ENCODE peak calls at places on chromosomes 1 and 21, in six cellular contexts. P, D, V, B, T and K are unnamed samples.

GRCh38 chr1:24345334-24345733 is 26.2 kb downstream of the GRHL3 start:
- DNase-seq in V (no peak), T (no peak), P (no peak), D (no peak), B (no peak), K (no peak)

GRCh38 chr1:5374176-5374575 is 618.0 kb downstream of the NPHP4 start:
- DNase-seq in B (no peak), D (no peak), P (no peak), V (no peak), T (no peak), K (no peak)

GRCh38 chr1:20792177-20792576 is 5.1 kb upstream of the HP1BP3 start:
- DNase-seq in B (no peak), T (no peak), D (no peak), P (peak), V (no peak), K (no peak)

GRCh38 chr1:153032677-153033308 is 1.8 kb downstream of the SPRR1B start:
- DNase-seq in V (peak), D (no peak), T (no peak), B (peak), P (peak), K (no peak)

GRCh38 chr1:111961773-111962565 is 27.5 kb downstream of the KCND3 start:
- DNase-seq in V (no peak), D (no peak), B (no peak), P (no peak), T (no peak), K (no peak)

GRCh38 chr1:202158810-202159533 is 1.4 kb downstream of the PTPN7 start:
- DNase-seq in B (peak), V (peak), D (no peak), P (no peak), T (no peak), K (no peak)

GRCh38 chr1:51858892-51859291 is 19.6 kb downstream of the NRDC start:
- DNase-seq in B (no peak), P (no peak), D (no peak), T (no peak), V (no peak), K (no peak)

GRCh38 chr1:162215902-162216301 is 146.4 kb downstream of the NOS1AP start:
- DNase-seq in T (peak), P (no peak), V (no peak), D (no peak), B (no peak), K (no peak)

GRCh38 chr1:77200806-77201205 is 18.4 kb downstream of the PIGK start:
- DNase-seq in T (no peak), D (no peak), P (no peak), V (no peak), B (no peak), K (no peak)

GRCh38 chr1:39850606-39851216 is 32.6 kb downstream of the TRIT1 start:
- DNase-seq in B (no peak), T (no peak), V (no peak), P (no peak), D (no peak), K (no peak)

GRCh38 chr21:38349111-38349746 is 92.4 kb downstream of the KCNJ15 start:
- DNase-seq in D (no peak), T (no peak), P (peak), V (no peak), B (no peak), K (no peak)

GRCh38 chr1:63277195-63278192 is 44.9 kb upstream of the FOXD3 start:
- DNase-seq in V (no peak), P (no peak), D (no peak), T (peak), B (no peak), K (no peak)

GRCh38 chr1:233025156-233025555 is 74.7 kb downstream of the NTPCR start:
- DNase-seq in D (no peak), B (peak), P (peak), T (peak), V (no peak), K (peak)

GRCh38 chr1:234643111-234643849 is 33.3 kb upstream of the IRF2BP2 start:
- DNase-seq in B (no peak), D (no peak), T (peak), V (no peak), P (no peak), K (no peak)

GRCh38 chr21:35617491-35617890 is 442.8 kb downstream of the SETD4 start:
- DNase-seq in D (no peak), T (no peak), B (no peak), V (no peak), P (no peak), K (no peak)

GRCh38 chr1:226131639-226132038 is 54.9 kb downstream of the ACBD3 start:
- DNase-seq in D (no peak), V (no peak), P (no peak), T (no peak), B (no peak), K (no peak)

GRCh38 chr1:198764748-198765147 is 125.9 kb downstream of the PTPRC start:
- DNase-seq in P (peak), B (no peak), D (no peak), T (no peak), V (peak), K (no peak)

DNA sequence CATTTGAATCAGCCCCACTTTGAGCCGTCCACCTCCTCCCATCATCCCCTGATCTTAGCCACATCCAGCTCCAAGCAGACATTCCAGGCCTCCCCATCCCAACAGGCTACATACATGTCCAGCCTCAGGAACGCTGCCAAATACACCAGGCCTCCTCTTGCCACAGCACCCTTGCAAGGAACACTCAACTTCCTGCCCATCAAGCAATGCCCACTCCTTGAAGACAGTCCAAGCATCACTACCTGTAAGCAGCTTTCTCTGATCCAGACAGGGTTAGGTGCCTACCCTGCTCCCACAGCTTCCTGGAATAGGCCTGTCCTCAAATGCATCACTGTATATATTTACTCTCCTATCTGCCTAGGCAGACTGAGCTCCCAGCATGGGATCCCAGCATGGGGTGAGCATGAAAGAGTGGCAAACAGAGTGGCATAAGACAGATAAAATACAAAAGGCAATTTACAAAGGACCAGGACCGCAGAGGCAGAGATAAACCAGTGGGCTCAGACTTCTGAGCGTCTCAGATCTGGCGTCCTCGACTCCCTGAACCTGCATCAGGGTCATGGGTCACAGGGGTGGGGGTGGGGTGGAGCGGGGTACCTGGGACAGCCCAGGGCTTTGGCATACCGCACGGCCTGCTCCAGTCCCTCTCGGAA is 816 bp downstream of the HYI start:
- DNase-seq in B (no peak), D (peak), V (no peak), P (peak), T (peak), K (no peak)
- H3K4me3 ChIP-seq in B (no peak), D (peak), V (peak), P (peak), T (peak), K (no peak)

DNA sequence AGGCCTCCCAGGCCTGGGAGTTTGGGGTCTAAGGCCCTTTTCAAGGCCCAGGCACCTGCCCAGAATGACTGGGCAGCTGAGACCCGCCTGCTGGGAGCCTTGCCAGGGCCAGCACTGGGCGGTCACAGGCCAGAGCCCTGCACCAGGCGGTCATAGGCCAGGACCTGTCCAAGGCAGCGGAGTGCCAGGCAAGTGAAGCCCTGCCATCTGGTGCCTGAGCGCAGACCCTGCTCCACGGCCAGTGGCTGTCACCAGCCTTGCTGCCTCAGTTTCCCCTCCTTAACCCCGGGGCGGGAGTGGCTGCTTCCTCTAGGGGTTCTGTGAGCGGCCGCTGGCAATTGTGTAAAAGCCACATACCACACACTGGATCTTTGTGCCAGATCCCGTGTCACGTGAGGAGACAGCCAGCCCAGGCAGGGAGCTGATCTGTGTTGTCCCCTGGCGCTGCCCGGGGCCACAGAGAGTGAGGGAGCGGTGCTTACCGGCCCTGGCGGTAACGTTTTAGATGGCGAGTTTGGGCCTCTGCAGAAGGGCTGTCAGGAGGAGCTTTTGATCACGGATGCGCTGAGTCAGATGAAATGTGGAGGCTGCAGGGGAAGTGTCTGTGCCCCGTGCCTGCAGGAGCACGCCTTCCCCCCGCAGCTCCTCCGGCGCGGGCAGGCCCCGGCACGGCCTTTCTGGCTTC is 4.6 kb downstream of the COL18A1 start:
- DNase-seq in V (no peak), D (peak), T (peak), B (no peak), P (no peak), K (no peak)
- H3K4me3 ChIP-seq in V (no peak), D (peak), T (no peak), B (no peak), P (no peak), K (no peak)

DNA sequence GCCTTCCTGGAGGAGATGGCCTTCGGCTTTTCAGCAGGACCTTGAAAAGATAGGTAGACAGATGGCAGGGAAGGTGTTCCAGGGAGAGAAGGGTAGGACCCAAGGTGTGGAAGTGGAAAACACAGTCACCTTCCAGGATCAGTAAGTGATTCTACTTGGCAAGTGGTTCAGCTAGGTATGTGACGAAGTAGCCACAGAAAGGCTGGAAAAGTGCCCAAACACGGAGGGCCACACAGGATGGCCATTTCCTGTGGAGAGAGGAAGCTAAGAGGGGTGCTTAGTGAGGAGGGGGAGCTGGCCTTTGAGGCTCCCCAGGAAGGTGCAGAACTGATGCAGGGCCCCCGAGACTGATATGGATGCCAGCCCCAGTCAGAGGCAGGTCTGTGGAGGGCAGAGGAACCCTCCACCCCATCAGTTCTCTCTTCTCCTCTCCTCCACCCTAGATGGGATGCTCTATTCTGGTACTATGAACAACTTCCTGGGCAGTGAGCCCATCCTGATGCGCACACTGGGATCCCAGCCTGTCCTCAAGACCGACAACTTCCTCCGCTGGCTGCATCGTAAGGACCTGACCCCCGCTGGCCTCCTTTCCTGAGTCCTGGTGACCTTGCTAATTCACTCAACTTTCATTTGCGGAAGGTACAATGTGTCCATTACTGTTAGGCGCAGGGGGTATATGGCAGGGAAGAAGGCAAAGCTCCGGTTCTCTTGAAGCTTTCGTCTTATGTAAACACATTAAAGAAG is 6.8 kb downstream of the SEMA4A start:
- DNase-seq in P (no peak), D (peak), V (no peak), B (no peak), T (no peak), K (no peak)
- H3K4me3 ChIP-seq in P (no peak), D (peak), V (no peak), B (no peak), T (no peak), K (no peak)

GRCh38 chr1:115280073-115280472 is 58.0 kb downstream of the NGF start:
- DNase-seq in V (no peak), P (peak), B (no peak), T (no peak), D (no peak), K (no peak)
- H3K4me3 ChIP-seq in V (no peak), P (no peak), B (no peak), T (no peak), D (no peak), K (no peak)

DNA sequence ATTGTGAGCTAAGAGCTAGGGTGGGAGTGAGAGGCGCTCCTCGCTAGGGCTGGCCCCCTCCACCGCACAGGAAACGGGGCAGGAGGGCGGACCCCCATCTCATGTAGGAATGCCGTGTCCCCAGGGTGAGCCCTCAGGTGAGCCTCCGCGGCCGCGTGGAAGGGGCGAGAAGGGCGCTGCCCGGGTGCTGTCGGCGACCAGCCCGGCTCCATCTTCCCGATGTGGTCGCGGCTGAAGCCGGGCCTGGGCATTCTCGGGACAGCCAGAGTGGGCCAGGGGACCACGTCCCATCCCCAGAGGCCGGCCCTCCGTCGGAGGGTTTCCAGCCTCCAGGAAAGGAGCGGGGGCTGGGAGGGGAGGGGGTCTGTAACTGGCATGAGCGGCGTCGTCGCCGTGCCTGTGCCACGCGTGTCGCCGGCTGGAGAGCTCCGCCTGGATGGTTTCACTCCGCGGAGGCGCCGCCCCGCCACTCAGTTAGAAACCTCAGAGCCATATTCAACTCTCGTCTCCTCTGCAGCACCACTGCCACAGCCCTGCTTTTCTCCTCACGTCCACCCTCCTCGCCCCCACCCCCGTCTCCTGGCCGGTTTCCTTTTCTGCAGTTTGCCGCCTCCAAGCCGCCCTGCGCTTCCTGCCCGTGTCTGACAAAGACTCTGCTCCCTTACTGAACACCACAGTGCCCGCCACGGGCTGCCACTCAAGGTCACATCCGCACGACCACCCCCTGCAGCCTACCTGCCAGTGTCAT is at the start of gene TMEM269:
- DNase-seq in P (no peak), V (no peak), T (peak), B (no peak), D (no peak), K (no peak)
- H3K4me3 ChIP-seq in P (peak), V (no peak), T (no peak), B (no peak), D (peak), K (no peak)

DNA sequence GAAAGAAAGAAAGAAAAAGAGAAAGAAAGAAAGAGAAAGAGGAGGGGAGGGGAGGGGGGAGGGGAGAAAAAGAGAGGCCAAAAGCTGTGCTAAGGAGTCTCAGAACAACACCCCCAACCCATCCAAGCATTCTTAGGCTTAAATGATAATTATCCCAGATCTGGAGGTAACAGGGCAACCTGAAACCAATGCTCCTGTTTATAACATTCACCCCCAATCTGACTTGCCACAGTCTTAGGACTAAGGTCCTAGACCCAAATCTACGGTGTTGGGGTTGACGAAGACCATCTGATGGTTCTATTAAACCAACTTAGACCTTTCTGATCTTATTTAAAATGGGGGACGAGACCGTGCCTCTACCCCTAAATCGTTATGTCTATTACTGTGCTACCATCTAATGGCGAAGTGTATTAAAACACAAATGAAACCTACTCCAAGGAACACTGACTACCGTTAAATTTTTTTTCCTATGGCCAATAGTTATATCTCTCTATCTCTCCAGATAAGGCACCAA is 119.3 kb upstream of the CDC42BPA start:
- DNase-seq in V (peak), T (no peak), D (no peak), P (peak), B (peak), K (peak)
- H3K4me3 ChIP-seq in V (peak), T (no peak), D (peak), P (peak), B (no peak), K (peak)

GRCh38 chr1:38038836-38039235 is 7.8 kb downstream of the POU3F1 start:
- DNase-seq in T (no peak), V (no peak), D (no peak), P (peak), B (no peak), K (no peak)

GRCh38 chr1:38039386-38039933 is 7.1 kb downstream of the POU3F1 start:
- DNase-seq in T (no peak), V (no peak), B (no peak), P (no peak), D (no peak), K (no peak)

GRCh38 chr1:38044224-38045215 is 2.1 kb downstream of the POU3F1 start:
- DNase-seq in D (no peak), V (no peak), B (no peak), T (no peak), P (no peak), K (no peak)

GRCh38 chr1:38043036-38043747 is 3.4 kb downstream of the POU3F1 start:
- DNase-seq in V (no peak), P (no peak), T (no peak), B (no peak), D (no peak), K (no peak)

GRCh38 chr1:38041941-38042834 is 4.4 kb downstream of the POU3F1 start:
- DNase-seq in D (no peak), B (no peak), V (no peak), T (no peak), P (no peak), K (no peak)
- H3K4me3 ChIP-seq in D (no peak), B (no peak), V (no peak), T (no peak), P (no peak), K (no peak)

GRCh38 chr1:147086129-147086528 is 86.1 kb downstream of the PRKAB2 start:
- DNase-seq in V (no peak), B (no peak), T (no peak), D (no peak), P (no peak), K (no peak)

GRCh38 chr1:147084273-147085096 is 87.8 kb downstream of the PRKAB2 start:
- DNase-seq in V (peak), P (peak), T (peak), D (peak), B (peak), K (no peak)

GRCh38 chr1:147080671-147081394 is 91.4 kb downstream of the PRKAB2 start:
- DNase-seq in D (no peak), B (no peak), V (no peak), T (no peak), P (no peak), K (no peak)

GRCh38 chr1:147080013-147080661 is 92.1 kb downstream of the PRKAB2 start:
- DNase-seq in P (no peak), T (no peak), V (no peak), B (no peak), D (no peak), K (no peak)

DNA sequence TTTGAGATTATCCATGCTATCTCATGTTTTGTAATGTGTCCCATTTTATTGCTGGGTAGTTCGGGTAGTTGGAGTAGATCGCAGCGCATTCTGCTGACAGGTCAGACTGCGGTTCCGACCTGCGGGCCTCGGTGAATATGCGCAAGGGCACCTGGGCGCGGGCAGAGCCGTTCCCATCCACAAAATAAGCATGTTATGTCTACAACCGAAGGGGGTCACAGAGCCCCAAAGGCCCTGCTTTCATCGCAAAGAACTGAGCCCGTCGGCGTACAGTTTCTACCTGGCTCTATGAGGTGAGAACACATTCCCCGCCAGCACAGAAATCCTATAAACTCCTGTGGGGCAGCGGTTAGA is 88.4 kb downstream of the PRKAB2 start:
- DNase-seq in V (no peak), P (no peak), T (peak), D (no peak), B (no peak), K (no peak)
- H3K4me3 ChIP-seq in V (peak), P (peak), T (no peak), D (peak), B (peak), K (no peak)

DNA sequence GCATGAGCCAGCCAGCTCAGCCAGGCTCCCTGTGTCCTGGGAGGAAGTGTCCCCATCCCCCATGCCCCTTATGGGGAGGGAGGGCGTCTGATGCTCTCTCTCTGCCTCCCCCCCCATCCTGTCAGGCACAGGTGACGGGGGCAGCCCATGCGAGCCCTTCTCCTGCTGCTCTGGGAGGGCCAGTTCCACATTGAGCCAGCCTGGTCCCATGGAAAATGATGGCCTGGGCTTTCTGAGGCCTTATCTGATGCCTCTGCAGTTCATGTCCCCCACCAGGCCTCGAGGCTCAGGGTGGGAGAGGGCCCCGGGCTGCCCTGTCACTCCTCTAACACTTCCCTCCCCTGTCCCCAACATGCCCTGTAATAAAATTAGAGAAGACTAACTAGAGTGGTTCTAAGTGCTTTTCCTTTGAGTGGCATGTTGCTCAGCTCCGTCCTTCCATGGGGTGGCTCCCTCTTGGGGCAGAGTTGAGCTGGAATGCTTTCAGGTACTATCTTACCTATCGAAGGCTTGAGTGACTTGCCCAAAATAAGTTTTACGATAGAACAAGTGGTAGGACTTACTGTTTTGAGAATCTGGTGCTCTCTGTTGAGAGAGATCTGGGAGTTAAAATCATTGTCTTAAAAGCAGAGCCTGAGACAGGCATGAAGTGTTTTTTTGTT is 1.8 kb upstream of the MTFR1L start:
- DNase-seq in T (no peak), P (no peak), V (no peak), B (no peak), D (no peak), K (no peak)
- H3K4me3 ChIP-seq in T (no peak), P (no peak), V (no peak), B (no peak), D (no peak), K (no peak)